ENCODE peak calls at places on chromosomes 13 and 19, in four cellular contexts. One of them, this sample, is unnamed.

GRCh38 chr13:98123176-98123575 is 19.7 kb upstream of the FARP1 start:
- DNase-seq in GM12878: no peak
- DNase-seq in GM12891: no peak
- DNase-seq in K562: no peak
- DNase-seq in this sample: no peak

GRCh38 chr13:113053801-113054604 is 51.6 kb upstream of the F7 start:
- DNase-seq in GM12878: no peak
- DNase-seq in GM12891: no peak
- DNase-seq in K562: no peak
- DNase-seq in this sample: no peak

GRCh38 chr19:10193666-10194499 is 870 bp downstream of the DNMT1 start:
- DNase-seq in GM12878: no peak
- DNase-seq in GM12891: no peak
- DNase-seq in K562: peak
- DNase-seq in this sample: no peak

GRCh38 chr13:75305057-75305456 is 176.9 kb downstream of the TBC1D4 start:
- DNase-seq in GM12878: no peak
- DNase-seq in GM12891: no peak
- DNase-seq in K562: no peak
- DNase-seq in this sample: no peak

GRCh38 chr19:1366899-1367870 is 16.5 kb upstream of the NDUFS7 start:
- DNase-seq in GM12878: no peak
- DNase-seq in GM12891: no peak
- DNase-seq in K562: no peak
- DNase-seq in this sample: peak

GRCh38 chr19:13155472-13156284 is 5.5 kb downstream of the IER2 start:
- DNase-seq in GM12878: no peak
- DNase-seq in GM12891: no peak
- DNase-seq in K562: peak
- DNase-seq in this sample: peak

GRCh38 chr13:52195052-52195837 is 35.8 kb upstream of the NEK3 start:
- DNase-seq in GM12878: no peak
- DNase-seq in GM12891: peak
- DNase-seq in K562: no peak
- DNase-seq in this sample: peak

GRCh38 chr13:45873491-45874360 is 22.2 kb upstream of the SIAH3 start:
- DNase-seq in GM12878: no peak
- DNase-seq in GM12891: no peak
- DNase-seq in K562: no peak
- DNase-seq in this sample: no peak

GRCh38 chr19:56765107-56765506 is 75.4 kb downstream of the PEG3 start:
- DNase-seq in GM12878: no peak
- DNase-seq in GM12891: no peak
- DNase-seq in K562: no peak
- DNase-seq in this sample: no peak

GRCh38 chr19:55526216-55527196 is 10.4 kb downstream of the SBK2 start:
- DNase-seq in GM12878: no peak
- DNase-seq in GM12891: no peak
- DNase-seq in K562: no peak
- DNase-seq in this sample: peak

GRCh38 chr19:46722004-46722380 is 5.1 kb upstream of the PRKD2 start:
- DNase-seq in GM12878: no peak
- DNase-seq in GM12891: no peak
- DNase-seq in K562: no peak
- DNase-seq in this sample: no peak

GRCh38 chr19:1434040-1434366 is 4.2 kb upstream of the RPS15 start:
- DNase-seq in GM12878: no peak
- DNase-seq in GM12891: no peak
- DNase-seq in K562: no peak
- DNase-seq in this sample: no peak

GRCh38 chr19:7965921-7966665 is 22.6 kb upstream of the TIMM44 start:
- DNase-seq in GM12878: no peak
- DNase-seq in GM12891: no peak
- DNase-seq in K562: no peak
- DNase-seq in this sample: no peak

GRCh38 chr13:98476538-98476966 is 100.4 kb downstream of the STK24 start:
- DNase-seq in GM12878: peak
- DNase-seq in GM12891: peak
- DNase-seq in K562: peak
- DNase-seq in this sample: peak

GRCh38 chr13:36275190-36276002 is 22.2 kb downstream of the CCDC169 start:
- DNase-seq in GM12878: no peak
- DNase-seq in GM12891: no peak
- DNase-seq in K562: no peak
- DNase-seq in this sample: peak

GRCh38 chr13:41291246-41291645 is 19.8 kb upstream of the NAA16 start:
- DNase-seq in GM12878: no peak
- DNase-seq in GM12891: no peak
- DNase-seq in K562: no peak
- DNase-seq in this sample: no peak

GRCh38 chr13:104105418-104106355 is 1039.5 kb upstream of the SLC10A2 start:
- DNase-seq in GM12878: no peak
- DNase-seq in GM12891: no peak
- DNase-seq in K562: no peak
- DNase-seq in this sample: no peak

GRCh38 chr19:40322271-40322610 is 26.0 kb downstream of the C19orf47 start:
- DNase-seq in GM12878: no peak
- DNase-seq in GM12891: no peak
- DNase-seq in K562: no peak
- DNase-seq in this sample: no peak

GRCh38 chr13:66312312-66313087 is 917.6 kb downstream of the PCDH9 start:
- DNase-seq in GM12878: no peak
- DNase-seq in GM12891: no peak
- DNase-seq in K562: no peak
- DNase-seq in this sample: no peak

GRCh38 chr13:63446329-63446728 is 2030.7 kb upstream of the PCDH20 start:
- DNase-seq in GM12878: no peak
- DNase-seq in GM12891: no peak
- DNase-seq in K562: no peak
- DNase-seq in this sample: no peak

GRCh38 chr13:109333893-109334651 is 452.3 kb downstream of the IRS2 start:
- DNase-seq in GM12878: no peak
- DNase-seq in GM12891: no peak
- DNase-seq in K562: no peak
- DNase-seq in this sample: no peak

GRCh38 chr13:65856464-65856863 is 1373.7 kb downstream of the PCDH9 start:
- DNase-seq in GM12878: no peak
- DNase-seq in GM12891: no peak
- DNase-seq in K562: no peak
- DNase-seq in this sample: no peak

GRCh38 chr19:39074205-39074692 is 9.9 kb upstream of the ACP7 start:
- DNase-seq in GM12878: no peak
- DNase-seq in GM12891: no peak
- DNase-seq in K562: no peak
- DNase-seq in this sample: no peak

GRCh38 chr13:99617474-99618255 is 116.4 kb downstream of the TM9SF2 start:
- DNase-seq in GM12878: no peak
- DNase-seq in GM12891: no peak
- DNase-seq in K562: peak
- DNase-seq in this sample: no peak

GRCh38 chr13:50033696-50034095 is 18.5 kb downstream of the KCNRG start:
- DNase-seq in GM12878: no peak
- DNase-seq in GM12891: no peak
- DNase-seq in K562: no peak
- DNase-seq in this sample: no peak

GRCh38 chr19:36572593-36573019 is 486 bp downstream of the ZNF529 start:
- DNase-seq in GM12878: no peak
- DNase-seq in GM12891: no peak
- DNase-seq in K562: no peak
- DNase-seq in this sample: no peak

GRCh38 chr13:38804536-38804935 is 117.7 kb downstream of the FREM2 start:
- DNase-seq in GM12878: no peak
- DNase-seq in GM12891: no peak
- DNase-seq in K562: no peak
- DNase-seq in this sample: no peak

GRCh38 chr13:109869312-109870237 is 83.2 kb upstream of the IRS2 start:
- DNase-seq in GM12878: no peak
- DNase-seq in GM12891: no peak
- DNase-seq in K562: no peak
- DNase-seq in this sample: peak

GRCh38 chr19:9796113-9796773 is 22.6 kb downstream of the FBXL12 start:
- DNase-seq in GM12878: peak
- DNase-seq in GM12891: peak
- DNase-seq in K562: peak
- DNase-seq in this sample: peak

GRCh38 chr19:17205237-17206140 is 9.7 kb upstream of the USE1 start:
- DNase-seq in GM12878: no peak
- DNase-seq in GM12891: peak
- DNase-seq in K562: peak
- DNase-seq in this sample: no peak

GRCh38 chr13:48236528-48237353 is 3.7 kb downstream of the ITM2B start:
- DNase-seq in GM12878: no peak
- DNase-seq in GM12891: no peak
- DNase-seq in K562: no peak
- DNase-seq in this sample: peak

GRCh38 chr19:14835011-14835410 is at the start of the genes OR7A5 and OR7C1:
- DNase-seq in GM12878: no peak
- DNase-seq in GM12891: no peak
- DNase-seq in K562: no peak
- DNase-seq in this sample: no peak

GRCh38 chr13:33258437-33259193 is 26.9 kb downstream of the STARD13 start:
- DNase-seq in GM12878: no peak
- DNase-seq in GM12891: no peak
- DNase-seq in K562: no peak
- DNase-seq in this sample: no peak

GRCh38 chr19:39170398-39171231 is 26.1 kb upstream of the NCCRP1 start:
- DNase-seq in GM12878: no peak
- DNase-seq in GM12891: no peak
- DNase-seq in K562: no peak
- DNase-seq in this sample: no peak

GRCh38 chr13:30862707-30863106 is 43.4 kb upstream of the MEDAG start:
- DNase-seq in GM12878: no peak
- DNase-seq in GM12891: no peak
- DNase-seq in K562: no peak
- DNase-seq in this sample: no peak

GRCh38 chr19:16366433-16367268 is 42.0 kb downstream of the KLF2 start:
- DNase-seq in GM12878: peak
- DNase-seq in GM12891: peak
- DNase-seq in K562: no peak
- DNase-seq in this sample: no peak

GRCh38 chr19:32188921-32189320 is 156.5 kb upstream of the ZNF507 start:
- DNase-seq in GM12878: no peak
- DNase-seq in GM12891: no peak
- DNase-seq in K562: no peak
- DNase-seq in this sample: no peak

GRCh38 chr13:97535619-97536018 is 101.7 kb downstream of the RAP2A start:
- DNase-seq in GM12878: no peak
- DNase-seq in GM12891: no peak
- DNase-seq in K562: no peak
- DNase-seq in this sample: no peak

GRCh38 chr13:28034256-28034655 is 45.8 kb upstream of the URAD start:
- DNase-seq in GM12878: no peak
- DNase-seq in GM12891: no peak
- DNase-seq in K562: no peak
- DNase-seq in this sample: no peak

GRCh38 chr19:50736338-50736737 is 13.2 kb downstream of the CLEC11A start:
- DNase-seq in GM12878: no peak
- DNase-seq in GM12891: no peak
- DNase-seq in K562: no peak
- DNase-seq in this sample: no peak

GRCh38 chr19:50741179-50741933 is 18.2 kb downstream of the CLEC11A start:
- DNase-seq in GM12878: no peak
- DNase-seq in GM12891: no peak
- DNase-seq in K562: no peak
- DNase-seq in this sample: no peak

GRCh38 chr19:50743537-50743936 is 20.4 kb downstream of the CLEC11A start:
- DNase-seq in GM12878: no peak
- DNase-seq in GM12891: no peak
- DNase-seq in K562: no peak
- DNase-seq in this sample: no peak

GRCh38 chr19:50739132-50739746 is 16.1 kb downstream of the CLEC11A start:
- DNase-seq in GM12878: no peak
- DNase-seq in GM12891: no peak
- DNase-seq in K562: no peak
- DNase-seq in this sample: no peak

GRCh38 chr19:50739841-50740426 is 16.8 kb downstream of the CLEC11A start:
- DNase-seq in GM12878: no peak
- DNase-seq in GM12891: no peak
- DNase-seq in K562: no peak
- DNase-seq in this sample: no peak
- TF ChIP-seq SPI1 in GM12878: no peak
- TF ChIP-seq SPI1 in GM12891: no peak
- TF ChIP-seq SPI1 in K562: no peak
- TF ChIP-seq SPI1 in this sample: no peak

GRCh38 chr19:45499196-45500180 is 1.2 kb downstream of the PPM1N start:
- DNase-seq in GM12878: no peak
- DNase-seq in GM12891: no peak
- DNase-seq in K562: peak
- DNase-seq in this sample: no peak
- TF ChIP-seq SPI1 in GM12878: no peak
- TF ChIP-seq SPI1 in GM12891: no peak
- TF ChIP-seq SPI1 in K562: no peak
- TF ChIP-seq SPI1 in this sample: no peak

DNA sequence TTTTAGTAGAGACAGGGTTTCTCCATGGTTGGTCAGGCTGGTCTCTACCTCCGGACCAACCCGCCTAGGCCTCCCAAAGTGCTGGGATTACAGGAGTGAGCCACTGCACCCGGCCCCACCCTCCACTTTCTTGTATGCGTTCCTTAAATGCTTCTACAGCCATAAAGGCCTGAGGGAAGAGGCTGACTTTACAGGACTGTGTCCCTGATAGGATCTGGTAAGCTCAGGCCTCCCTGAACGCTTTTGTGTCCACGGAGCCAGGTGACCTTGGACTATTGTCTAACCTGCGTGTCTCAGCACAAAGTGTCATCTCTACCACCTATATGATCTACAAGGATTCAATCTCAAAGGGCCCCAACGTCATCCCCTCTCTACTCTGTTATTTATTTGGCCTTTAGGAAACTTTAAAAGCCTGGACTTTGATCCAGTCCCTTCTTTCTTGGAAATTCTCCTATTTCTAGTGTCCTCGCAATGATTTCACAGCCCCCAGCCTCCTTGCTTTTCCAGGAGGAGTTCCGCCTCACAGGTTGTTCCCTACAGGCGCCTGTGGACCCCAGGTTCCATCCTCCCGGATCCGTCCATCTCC is 701 bp downstream of the ZNF552 start:
- DNase-seq in GM12878: no peak
- DNase-seq in GM12891: no peak
- DNase-seq in K562: no peak
- DNase-seq in this sample: no peak
- TF ChIP-seq SPI1 in GM12878: no peak
- TF ChIP-seq SPI1 in GM12891: no peak
- TF ChIP-seq SPI1 in K562: no peak
- TF ChIP-seq SPI1 in this sample: no peak

GRCh38 chr13:94169783-94170513 is 309.5 kb downstream of the DCT start:
- DNase-seq in GM12878: no peak
- DNase-seq in GM12891: no peak
- DNase-seq in K562: no peak
- DNase-seq in this sample: no peak
- TF ChIP-seq SPI1 in GM12878: no peak
- TF ChIP-seq SPI1 in GM12891: no peak
- TF ChIP-seq SPI1 in K562: no peak
- TF ChIP-seq SPI1 in this sample: no peak

GRCh38 chr19:49497047-49497789 is 984 bp downstream of the RPS11 start:
- DNase-seq in GM12878: no peak
- DNase-seq in GM12891: no peak
- DNase-seq in K562: peak
- DNase-seq in this sample: peak
- TF ChIP-seq SPI1 in GM12878: peak
- TF ChIP-seq SPI1 in GM12891: peak
- TF ChIP-seq SPI1 in K562: peak
- TF ChIP-seq SPI1 in this sample: peak

GRCh38 chr19:33193864-33194362 is at the start of gene LRP3:
- DNase-seq in GM12878: no peak
- DNase-seq in GM12891: peak
- DNase-seq in K562: peak
- DNase-seq in this sample: peak
- TF ChIP-seq SPI1 in GM12878: no peak
- TF ChIP-seq SPI1 in GM12891: no peak
- TF ChIP-seq SPI1 in K562: no peak
- TF ChIP-seq SPI1 in this sample: no peak